ENCODE peak calls at places on chromosome 7, in eight cellular contexts. F is GM03348, O is heart right ventricle, A is left colon, P is smooth muscle cell of the brain vasculature, R is skeletal muscle cell, Z is AML-193, U is endothelial cell. Y is an unnamed sample.
A peak's percentile ranks its signal among the peaks of the same experiment; 100 is the strongest.

GRCh38 chr7:42232275-42232674 is 4.7 kb downstream of the GLI3 start:
- DNase-seq in F (peak; percentile 54), O (no peak), A (no peak), P (no peak), R (peak; percentile 37), Z (no peak), U (no peak), Y (no peak)

GRCh38 chr7:99407849-99408346 is 499 bp downstream of the PDAP1 start:
- DNase-seq in F (peak; percentile 88), O (peak; percentile 37), A (peak; percentile 63), P (no peak), R (peak; percentile 63), Z (peak; percentile 8), U (peak; percentile 24), Y (no peak)

GRCh38 chr7:50347693-50348092 is 43.2 kb downstream of the IKZF1 start:
- DNase-seq in F (no peak), O (no peak), A (no peak), P (no peak), R (no peak), Z (no peak), U (no peak), Y (no peak)

GRCh38 chr7:1579481-1580421 is 9.9 kb upstream of the PSMG3 start:
- DNase-seq in F (peak; percentile 89), O (peak; percentile 81), A (peak; percentile 40), P (no peak), R (no peak), Z (peak; percentile 39), U (peak; percentile 87), Y (peak; percentile 70)

GRCh38 chr7:40711706-40712105 is 576.9 kb downstream of the SUGCT start:
- DNase-seq in F (no peak), O (no peak), A (no peak), P (no peak), R (no peak), Z (no peak), U (no peak), Y (no peak)

GRCh38 chr7:148337566-148337965 is 253.0 kb upstream of the C7orf33 start:
- DNase-seq in F (no peak), O (no peak), A (no peak), P (no peak), R (no peak), Z (no peak), U (no peak), Y (no peak)

GRCh38 chr7:22185559-22185958 is 171.4 kb downstream of the RAPGEF5 start:
- DNase-seq in F (no peak), O (no peak), A (no peak), P (no peak), R (no peak), Z (no peak), U (no peak), Y (no peak)

GRCh38 chr7:11319491-11320274 is 346.0 kb downstream of the PHF14 start:
- DNase-seq in F (no peak), O (no peak), A (no peak), P (no peak), R (no peak), Z (no peak), U (no peak), Y (no peak)

GRCh38 chr7:100965723-100966541 is 3.4 kb upstream of the MUC12 start:
- DNase-seq in F (peak; percentile 90), O (peak; percentile 68), A (peak; percentile 88), P (no peak), R (no peak), Z (no peak), U (peak; percentile 100), Y (peak; percentile 98)

GRCh38 chr7:64686493-64687184 is 20.7 kb downstream of the ZNF107 start:
- DNase-seq in F (no peak), O (no peak), A (no peak), P (no peak), R (no peak), Z (peak; percentile 97), U (no peak), Y (no peak)

GRCh38 chr7:104695563-104695962 is 318.4 kb upstream of the KMT2E start:
- DNase-seq in F (no peak), O (no peak), A (no peak), P (no peak), R (no peak), Z (no peak), U (no peak), Y (no peak)

GRCh38 chr7:134444198-134444960 is 14.5 kb downstream of the AKR1B1 start:
- DNase-seq in F (no peak), O (peak; percentile 52), A (no peak), P (no peak), R (no peak), Z (no peak), U (no peak), Y (no peak)

GRCh38 chr7:29495618-29496017 is 68.0 kb upstream of the PRR15 start:
- DNase-seq in F (no peak), O (no peak), A (no peak), P (no peak), R (no peak), Z (no peak), U (no peak), Y (no peak)

GRCh38 chr7:156334636-156335035 is 305.9 kb upstream of the RNF32 start:
- DNase-seq in F (no peak), O (no peak), A (no peak), P (no peak), R (no peak), Z (no peak), U (no peak), Y (no peak)

GRCh38 chr7:117828831-117829230 is 44.4 kb downstream of the CTTNBP2 start:
- DNase-seq in F (no peak), O (no peak), A (no peak), P (no peak), R (no peak), Z (no peak), U (no peak), Y (no peak)

GRCh38 chr7:33874943-33875342 is 30.4 kb upstream of the BMPER start:
- DNase-seq in F (peak; percentile 61), O (no peak), A (no peak), P (peak; percentile 44), R (peak; percentile 98), Z (no peak), U (no peak), Y (no peak)

GRCh38 chr7:12256025-12256570 is 45.0 kb downstream of the TMEM106B start:
- DNase-seq in F (no peak), O (no peak), A (no peak), P (no peak), R (no peak), Z (no peak), U (no peak), Y (no peak)

GRCh38 chr7:36723951-36724664 is at the start of gene AOAH:
- DNase-seq in F (no peak), O (peak; percentile 43), A (peak; percentile 53), P (no peak), R (no peak), Z (peak; percentile 93), U (no peak), Y (no peak)

GRCh38 chr7:46855851-46856250 is 726.1 kb downstream of the TNS3 start:
- DNase-seq in F (no peak), O (no peak), A (no peak), P (no peak), R (no peak), Z (no peak), U (no peak), Y (no peak)

GRCh38 chr7:96183163-96183562 is 138.7 kb downstream of the SLC25A13 start:
- DNase-seq in F (no peak), O (no peak), A (no peak), P (no peak), R (no peak), Z (no peak), U (no peak), Y (no peak)

GRCh38 chr7:50837965-50838364 is 55.3 kb upstream of the GRB10 start:
- DNase-seq in F (no peak), O (no peak), A (no peak), P (no peak), R (peak; percentile 73), Z (no peak), U (no peak), Y (no peak)

GRCh38 chr7:22612776-22613175 is 112.8 kb upstream of the STEAP1B start:
- DNase-seq in F (no peak), O (no peak), A (no peak), P (no peak), R (no peak), Z (no peak), U (no peak), Y (no peak)

GRCh38 chr7:1555046-1555812 is 776 bp downstream of the TMEM184A start:
- DNase-seq in F (peak; percentile 89), O (peak; percentile 18), A (peak; percentile 94), P (no peak), R (peak; percentile 78), Z (no peak), U (no peak), Y (no peak)

GRCh38 chr7:786472-787255 is 45.6 kb upstream of the SUN1 start:
- DNase-seq in F (peak; percentile 93), O (peak; percentile 83), A (no peak), P (no peak), R (no peak), Z (peak; percentile 24), U (peak; percentile 85), Y (peak; percentile 32)

GRCh38 chr7:151118108-151119054 is 32.1 kb downstream of the AGAP3 start:
- DNase-seq in F (no peak), O (no peak), A (no peak), P (no peak), R (no peak), Z (no peak), U (no peak), Y (no peak)

GRCh38 chr7:108146070-108146842 is 16.1 kb upstream of the LAMB4 start:
- DNase-seq in F (peak; percentile 81), O (no peak), A (peak; percentile 32), P (peak; percentile 83), R (peak; percentile 50), Z (peak; percentile 26), U (peak; percentile 74), Y (peak; percentile 78)

GRCh38 chr7:121328508-121329459 is at the start of gene WNT16:
- DNase-seq in F (peak; percentile 83), O (no peak), A (no peak), P (no peak), R (no peak), Z (no peak), U (peak; percentile 18), Y (peak; percentile 31)

GRCh38 chr7:84183741-84184140 is 10.8 kb downstream of the SEMA3A start:
- DNase-seq in F (no peak), O (no peak), A (no peak), P (no peak), R (no peak), Z (no peak), U (no peak), Y (no peak)

GRCh38 chr7:119713606-119714005 is 559.4 kb upstream of the KCND2 start:
- DNase-seq in F (no peak), O (no peak), A (no peak), P (no peak), R (no peak), Z (no peak), U (no peak), Y (no peak)

GRCh38 chr7:47690902-47691558 is 109.1 kb upstream of the TNS3 start:
- DNase-seq in F (peak; percentile 67), O (no peak), A (no peak), P (peak; percentile 17), R (no peak), Z (no peak), U (no peak), Y (no peak)

GRCh38 chr7:143048827-143049226 is 3.3 kb upstream of the OR6V1 start:
- DNase-seq in F (no peak), O (no peak), A (no peak), P (no peak), R (no peak), Z (no peak), U (no peak), Y (no peak)

GRCh38 chr7:6545398-6546126 is 5.7 kb downstream of the GRID2IP start:
- DNase-seq in F (peak; percentile 15), O (no peak), A (no peak), P (no peak), R (no peak), Z (no peak), U (no peak), Y (no peak)

GRCh38 chr7:139576179-139576973 is 52.9 kb downstream of the CLEC2L start:
- DNase-seq in F (no peak), O (no peak), A (no peak), P (no peak), R (no peak), Z (no peak), U (no peak), Y (no peak)